ENCODE peak calls at places on chromosomes 11 and 22, in eight cellular contexts. P is left lung, T is heart left ventricle, F is stomach, K is GM23248, N is pancreas, I is tibial nerve, L is SK-N-SH. R is an unnamed sample. For H3K36me3, the result is how much of the 10 kb centered on the place peaks cover.

GRCh38 chr22:24423519-24424000 is 3.8 kb upstream of the ADORA2A start:
- DNase-seq in K (peak), I (no peak), L (peak), N (peak), P (peak), F (peak), T (peak), R (peak)

GRCh38 chr11:123640677-123641494 is 13.5 kb downstream of the SCN3B start:
- DNase-seq in L (peak), I (no peak), K (peak), P (no peak), N (peak), F (peak), T (peak), R (no peak)

GRCh38 chr22:18075101-18075730 is 2.6 kb upstream of the PEX26 start:
- DNase-seq in L (no peak), T (no peak), I (no peak), P (no peak), N (no peak), K (no peak), F (no peak), R (no peak)

GRCh38 chr22:19743081-19743480 is 17.5 kb upstream of the TBX1 start:
- DNase-seq in L (no peak), K (no peak), P (no peak), N (no peak), I (no peak), T (no peak), F (no peak), R (no peak)

GRCh38 chr11:104043678-104044239 is 7.3 kb downstream of the DDI1 start:
- DNase-seq in L (no peak), K (peak), I (no peak), N (no peak), P (no peak), T (no peak), F (no peak), R (no peak)

GRCh38 chr11:70477607-70478006 is 79.3 kb downstream of the CTTN start:
- DNase-seq in L (peak), K (no peak), N (peak), T (peak), I (no peak), P (peak), F (no peak), R (peak)

GRCh38 chr22:42269407-42270177 is 861 bp downstream of the TCF20 start:
- DNase-seq in P (peak), L (peak), F (peak), K (peak), T (peak), N (peak), I (no peak), R (peak)

GRCh38 chr11:134363161-134363560 is 31.4 kb downstream of the GLB1L2 start:
- DNase-seq in F (no peak), N (peak), T (no peak), P (peak), K (no peak), I (no peak), L (no peak), R (peak)

GRCh38 chr11:128859563-128860441 is 7.3 kb downstream of the KCNJ1 start:
- DNase-seq in I (peak), N (peak), P (peak), F (peak), T (peak), K (peak), L (peak), R (peak)

GRCh38 chr11:61077936-61078335 is 24.4 kb upstream of the CD5 start:
- DNase-seq in I (no peak), T (no peak), F (no peak), P (no peak), N (no peak), K (no peak), L (no peak), R (no peak)

GRCh38 chr11:105740164-105740903 is 130.5 kb downstream of the GRIA4 start:
- DNase-seq in I (no peak), L (no peak), N (no peak), P (no peak), K (no peak), T (no peak), F (no peak), R (no peak)

GRCh38 chr11:540583-541432 is 3.5 kb downstream of the LRRC56 start:
- DNase-seq in I (no peak), N (no peak), F (no peak), T (peak), L (no peak), P (no peak), K (no peak), R (peak)

GRCh38 chr11:861105-861479 is 18.4 kb downstream of the TSPAN4 start:
- DNase-seq in L (no peak), I (no peak), P (no peak), F (no peak), N (no peak), T (no peak), K (no peak), R (no peak)

GRCh38 chr11:65558785-65559509 is 788 bp upstream of the LTBP3 start:
- DNase-seq in L (peak), T (peak), P (no peak), F (peak), K (peak), I (no peak), N (no peak), R (peak)

GRCh38 chr11:69358398-69359080 is 64.6 kb downstream of the MYEOV start:
- DNase-seq in T (no peak), I (no peak), P (no peak), N (peak), F (peak), L (no peak), K (no peak), R (peak)

GRCh38 chr11:75145196-75145971 is 5.5 kb upstream of the SLCO2B1 start:
- DNase-seq in F (no peak), P (no peak), K (no peak), L (no peak), T (no peak), I (no peak), N (no peak), R (no peak)

GRCh38 chr22:44622147-44622427 is 79.9 kb upstream of the PRR5 start:
- DNase-seq in I (no peak), L (peak), T (peak), K (no peak), N (no peak), P (peak), F (no peak), R (no peak)

GRCh38 chr11:124074554-124074953 is 33.4 kb upstream of the OR10G7 start:
- DNase-seq in T (no peak), P (no peak), N (no peak), K (no peak), F (no peak), I (no peak), L (no peak), R (no peak)

GRCh38 chr22:38273135-38273761 is 438 bp upstream of the TMEM184B start:
- DNase-seq in T (no peak), F (no peak), K (peak), N (no peak), L (no peak), P (no peak), I (no peak), R (no peak)

GRCh38 chr11:104556606-104557301 is 341.5 kb downstream of the CASP12 start:
- DNase-seq in P (no peak), T (no peak), L (no peak), K (no peak), I (no peak), N (no peak), F (no peak), R (no peak)

GRCh38 chr11:116563713-116564050 is 209.1 kb downstream of the BUD13 start:
- DNase-seq in F (no peak), L (no peak), N (no peak), T (no peak), I (no peak), K (no peak), P (no peak), R (no peak)

GRCh38 chr22:31328545-31328960 is 17.6 kb downstream of the PATZ1 start:
- DNase-seq in L (no peak), K (no peak), P (no peak), T (no peak), F (no peak), N (no peak), I (no peak), R (no peak)

GRCh38 chr22:19287889-19288288 is 3.6 kb downstream of the CLTCL1 start:
- DNase-seq in L (no peak), F (no peak), P (no peak), I (no peak), T (no peak), K (peak), N (no peak), R (no peak)

GRCh38 chr11:14973621-14974020 is 1.5 kb upstream of the CALCA start:
- DNase-seq in I (no peak), F (no peak), L (peak), K (peak), T (no peak), P (peak), N (peak), R (no peak)

GRCh38 chr11:92627615-92628201 is 341.7 kb upstream of the MTNR1B start:
- DNase-seq in F (no peak), I (no peak), K (peak), P (no peak), N (no peak), T (no peak), L (no peak), R (no peak)

GRCh38 chr11:30992513-30992849 is 377.1 kb downstream of the DCDC1 start:
- DNase-seq in F (no peak), L (no peak), K (no peak), T (no peak), P (no peak), N (no peak), I (no peak), R (no peak)

GRCh38 chr11:132872223-132872622 is 660.1 kb downstream of the OPCML start:
- DNase-seq in K (no peak), T (no peak), L (no peak), P (peak), I (no peak), F (no peak), N (no peak), R (no peak)

GRCh38 chr11:17389205-17389956 is 922 bp upstream of the KCNJ11 start:
- DNase-seq in I (peak), F (peak), P (peak), K (peak), L (peak), N (peak), T (peak), R (peak)

GRCh38 chr22:44340271-44341239 is 27.8 kb upstream of the SHISAL1 start:
- DNase-seq in T (no peak), F (no peak), K (no peak), L (no peak), I (no peak), P (no peak), N (no peak), R (no peak)

GRCh38 chr22:30637701-30638114 is 2.1 kb downstream of the SLC35E4 start:
- DNase-seq in L (peak), P (no peak), N (no peak), I (no peak), F (no peak), T (no peak), K (peak), R (no peak)

GRCh38 chr11:72002841-72003775 is 4.4 kb downstream of the IL18BP start:
- DNase-seq in I (no peak), N (no peak), P (no peak), K (no peak), F (no peak), T (no peak), L (no peak), R (no peak)
- H3K36me3 ChIP-seq in I (half or more), N (under half), P (under half), K (under half), F (half or more), T (half or more), L (under half), R (half or more)

DNA sequence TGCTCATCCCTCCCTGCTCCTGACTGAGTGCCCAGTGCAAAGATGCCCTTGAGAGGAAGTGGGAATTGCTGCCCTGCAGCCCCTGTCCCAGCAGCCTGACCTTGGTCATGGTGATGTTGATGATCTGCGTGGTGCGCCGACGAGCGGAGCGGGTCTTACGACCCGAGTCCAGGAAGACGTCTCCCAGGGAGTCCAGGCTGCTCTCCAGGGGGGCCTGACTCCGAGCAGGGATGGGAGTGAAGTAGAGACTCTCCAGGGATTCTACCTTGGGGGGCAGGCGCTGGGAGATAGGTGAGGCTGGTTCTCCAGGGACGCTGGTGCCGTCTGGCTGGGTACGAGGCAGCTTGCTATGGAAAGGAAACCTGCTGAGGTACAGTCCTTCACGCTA is 8.4 kb downstream of the IL18BP start:
- DNase-seq in N (no peak), K (no peak), F (no peak), T (no peak), L (no peak), P (no peak), I (no peak), R (no peak)
- H3K36me3 ChIP-seq in N (half or more), K (half or more), F (half or more), T (half or more), L (under half), P (under half), I (half or more), R (half or more)

DNA sequence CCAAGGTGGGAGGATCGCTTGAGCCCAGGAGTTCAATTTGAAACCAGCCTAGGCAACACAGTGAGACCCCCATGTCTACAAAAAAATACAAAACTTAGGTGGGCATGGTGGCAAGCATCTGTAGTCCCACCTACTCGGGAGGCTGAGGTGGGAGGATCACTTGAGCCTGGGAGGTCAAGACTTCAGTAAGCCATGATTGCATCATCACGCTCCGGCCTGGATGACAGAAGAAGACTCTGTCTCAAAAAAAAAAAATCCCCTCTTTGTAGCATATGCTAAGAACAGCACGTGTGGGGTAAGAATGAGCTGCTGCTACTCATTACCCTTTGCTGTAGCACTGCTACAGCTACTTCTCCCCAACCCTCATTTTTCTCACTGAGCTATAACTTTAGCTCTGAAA is 14.5 kb downstream of the UBE4A start:
- DNase-seq in T (no peak), I (no peak), F (no peak), N (no peak), P (no peak), L (no peak), K (no peak), R (no peak)
- H3K36me3 ChIP-seq in T (half or more), I (half or more), F (half or more), N (under half), P (under half), L (half or more), K (half or more), R (half or more)

DNA sequence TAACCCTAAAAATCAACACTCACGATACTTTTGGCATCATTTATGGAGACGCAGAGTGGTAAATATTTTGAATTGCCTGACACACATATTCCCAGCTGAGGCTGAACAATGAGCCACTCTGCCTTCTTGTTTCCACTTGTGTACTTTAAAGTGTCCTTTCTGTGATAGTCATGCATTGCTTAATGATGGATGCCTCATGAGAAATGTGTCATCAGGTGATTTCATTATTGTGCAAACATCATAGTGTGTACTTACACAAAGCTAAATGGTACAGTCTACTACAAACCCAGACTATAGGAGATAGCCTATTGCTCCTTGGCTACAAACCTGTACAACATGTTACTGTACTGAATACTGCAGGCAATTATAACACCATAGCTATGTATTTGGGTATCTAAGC is 44.2 kb downstream of the MRE11 start:
- DNase-seq in L (no peak), I (no peak), F (no peak), P (no peak), K (peak), N (no peak), T (no peak), R (no peak)
- H3K36me3 ChIP-seq in L (under half), I (under half), F (under half), P (under half), K (under half), N (under half), T (under half), R (under half)